ENCODE peak calls at places on chromosome 3, in nine cellular contexts. E is colonic mucosa, A is cardiac muscle cell, Z is upper lobe of right lung, C is keratinocyte, P is psoas muscle, Q is endothelial cell of umbilical vein, J is left lung, W is BE2C. V is an unnamed sample.
A peak's percentile ranks its signal among the peaks of the same experiment; 100 is the strongest.

GRCh38 chr3:158770254-158771017 is 31.4 kb upstream of the MFSD1 start:
- DNase-seq in E (no peak), A (peak; percentile 76), Z (no peak), C (no peak), P (no peak), Q (peak; percentile 9), J (no peak), W (no peak), V (no peak)

GRCh38 chr3:114454592-114455251 is 160.9 kb downstream of the TIGIT start:
- DNase-seq in E (no peak), A (peak; percentile 34), Z (no peak), C (no peak), P (no peak), Q (peak; percentile 61), J (no peak), W (peak; percentile 77), V (peak; percentile 78)

GRCh38 chr3:141231923-141232861 is 567 bp downstream of the PXYLP1 start:
- DNase-seq in E (peak; percentile 60), A (peak; percentile 10), Z (peak; percentile 81), C (no peak), P (peak; percentile 65), Q (peak; percentile 16), J (peak; percentile 63), W (no peak), V (no peak)

GRCh38 chr3:53257465-53257864 is 1.6 kb upstream of the TKT start:
- DNase-seq in E (no peak), A (no peak), Z (no peak), C (no peak), P (peak; percentile 30), Q (no peak), J (no peak), W (no peak), V (no peak)

GRCh38 chr3:45034612-45035252 is 8.6 kb downstream of the CLEC3B start:
- DNase-seq in E (peak; percentile 62), A (no peak), Z (peak; percentile 90), C (no peak), P (peak; percentile 77), Q (no peak), J (peak; percentile 84), W (no peak), V (no peak)

GRCh38 chr3:19931180-19931692 is 2.8 kb downstream of the EFHB start:
- DNase-seq in E (no peak), A (no peak), Z (no peak), C (no peak), P (no peak), Q (no peak), J (no peak), W (no peak), V (no peak)

GRCh38 chr3:129567176-129567705 is 24.3 kb downstream of the H1-8 start:
- DNase-seq in E (no peak), A (no peak), Z (no peak), C (no peak), P (no peak), Q (no peak), J (no peak), W (no peak), V (no peak)

GRCh38 chr3:30227571-30228301 is 378.7 kb upstream of the TGFBR2 start:
- DNase-seq in E (no peak), A (peak; percentile 96), Z (no peak), C (peak; percentile 4), P (no peak), Q (peak; percentile 90), J (no peak), W (no peak), V (no peak)

GRCh38 chr3:164779816-164780215 is 298.5 kb downstream of the SI start:
- DNase-seq in E (no peak), A (no peak), Z (no peak), C (no peak), P (no peak), Q (no peak), J (no peak), W (no peak), V (no peak)

GRCh38 chr3:164781755-164782154 is 296.5 kb downstream of the SI start:
- DNase-seq in E (no peak), A (no peak), Z (no peak), C (no peak), P (no peak), Q (no peak), J (no peak), W (no peak), V (no peak)
- H3K4me3 ChIP-seq in E (no peak overlapping the region), A (no peak overlapping the region), Z (no peak overlapping the region), C (no peak overlapping the region), P (no peak overlapping the region), Q (no peak overlapping the region), J (no peak overlapping the region), W (no peak overlapping the region), V (no peak overlapping the region)

GRCh38 chr3:100009285-100010086 is 104.8 kb downstream of the FILIP1L start:
- DNase-seq in E (no peak), A (no peak), Z (no peak), C (no peak), P (no peak), Q (peak; percentile 81), J (no peak), W (no peak), V (no peak)

GRCh38 chr3:100005670-100006393 is 108.5 kb downstream of the FILIP1L start:
- DNase-seq in E (no peak), A (peak; percentile 39), Z (no peak), C (no peak), P (no peak), Q (no peak), J (no peak), W (no peak), V (no peak)

GRCh38 chr3:100008081-100008698 is 106.1 kb downstream of the FILIP1L start:
- DNase-seq in E (no peak), A (peak; percentile 30), Z (no peak), C (no peak), P (no peak), Q (peak; percentile 95), J (no peak), W (no peak), V (no peak)

GRCh38 chr3:100006570-100007271 is 107.6 kb downstream of the FILIP1L start:
- DNase-seq in E (no peak), A (peak; percentile 58), Z (no peak), C (no peak), P (no peak), Q (peak; percentile 72), J (no peak), W (no peak), V (no peak)

DNA sequence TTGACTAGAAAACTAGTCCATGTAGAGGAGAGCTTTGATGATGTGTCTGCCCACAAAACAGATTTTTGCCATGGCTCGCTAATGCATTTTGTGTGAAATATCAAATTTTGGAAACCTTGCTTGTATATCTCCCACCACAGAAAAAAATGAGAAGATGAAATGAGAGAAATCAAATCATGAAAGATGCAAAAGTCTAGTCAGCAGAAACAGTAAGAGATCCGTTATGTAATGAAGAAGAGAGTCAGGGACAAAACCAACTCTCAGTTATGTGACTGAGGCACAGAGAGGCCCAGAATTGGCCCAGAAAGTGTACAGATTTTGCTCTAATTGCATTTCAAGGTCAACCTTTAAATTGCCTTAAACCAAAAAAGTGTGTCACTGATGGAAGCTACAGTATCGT is 107.0 kb downstream of the FILIP1L start:
- DNase-seq in E (no peak), A (no peak), Z (no peak), C (no peak), P (no peak), Q (no peak), J (no peak), W (no peak), V (no peak)
- H3K9me3 ChIP-seq in E (no peaks in the 10 kb centered on the region), A (no peaks in the 10 kb centered on the region), Z (no peaks in the 10 kb centered on the region), C (no peaks in the 10 kb centered on the region), P (no peaks in the 10 kb centered on the region), Q (no peaks in the 10 kb centered on the region), J (no peaks in the 10 kb centered on the region), W (no peaks in the 10 kb centered on the region), V (no peaks in the 10 kb centered on the region)

GRCh38 chr3:128478576-128479506 is 12.2 kb upstream of the DNAJB8 start:
- DNase-seq in E (no peak), A (no peak), Z (no peak), C (no peak), P (no peak), Q (no peak), J (no peak), W (peak; percentile 59), V (no peak)

GRCh38 chr3:128480717-128481437 is 12.1 kb downstream of the GATA2 start:
- DNase-seq in E (no peak), A (no peak), Z (no peak), C (no peak), P (peak; percentile 54), Q (no peak), J (no peak), W (no peak), V (no peak)

GRCh38 chr3:128480278-128480677 is 12.7 kb downstream of the GATA2 start:
- DNase-seq in E (no peak), A (no peak), Z (no peak), C (no peak), P (no peak), Q (peak; percentile 31), J (no peak), W (no peak), V (no peak)

GRCh38 chr3:128481438-128481942 is 11.5 kb downstream of the GATA2 start:
- DNase-seq in E (no peak), A (no peak), Z (no peak), C (no peak), P (peak; percentile 77), Q (peak; percentile 53), J (no peak), W (peak; percentile 93), V (no peak)

DNA sequence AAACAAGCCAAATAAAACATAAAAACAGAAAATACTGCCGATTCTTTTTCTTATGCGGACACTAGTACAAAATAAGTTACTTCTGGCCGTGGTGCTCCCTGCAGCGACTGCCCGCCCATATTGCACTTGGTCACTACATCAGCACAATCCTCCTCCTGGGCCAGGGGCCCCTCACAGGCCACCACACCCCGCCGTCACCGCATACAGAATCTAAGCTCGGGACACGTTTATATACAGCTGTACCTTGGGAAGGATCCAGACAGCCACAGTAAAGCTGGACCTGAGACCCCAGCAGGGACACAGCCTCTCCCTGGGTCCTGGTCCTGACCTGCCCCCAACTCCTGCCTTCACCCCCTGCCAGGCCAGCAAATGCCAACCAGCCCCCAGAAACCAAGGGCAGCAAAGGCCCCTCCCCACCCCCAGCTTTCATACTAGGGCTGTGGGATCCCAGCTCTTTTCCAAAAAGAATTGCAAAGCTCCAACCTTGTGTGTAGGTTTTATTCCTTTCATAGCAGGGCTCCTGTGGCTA is 12.9 kb upstream of the DNAJB8 start:
- DNase-seq in E (no peak), A (no peak), Z (no peak), C (no peak), P (no peak), Q (no peak), J (no peak), W (peak; percentile 53), V (no peak)
- H3K27me3 ChIP-seq in E (peaks cover 38% of the 10 kb centered on the region), A (peaks cover 74% of the 10 kb centered on the region), Z (peaks cover 64% of the 10 kb centered on the region), C (peaks cover 60% of the 10 kb centered on the region), P (peaks cover 29% of the 10 kb centered on the region), Q (no peaks in the 10 kb centered on the region), J (peaks cover 65% of the 10 kb centered on the region), W (no peaks in the 10 kb centered on the region), V (no peaks in the 10 kb centered on the region)

GRCh38 chr3:12972791-12973702 is 100.2 kb downstream of the IQSEC1 start:
- DNase-seq in E (no peak), A (no peak), Z (no peak), C (no peak), P (no peak), Q (no peak), J (no peak), W (no peak), V (no peak)

GRCh38 chr3:12974819-12975218 is 98.4 kb downstream of the IQSEC1 start:
- DNase-seq in E (no peak), A (no peak), Z (no peak), C (no peak), P (peak; percentile 41), Q (no peak), J (no peak), W (no peak), V (no peak)

GRCh38 chr3:12975748-12976522 is 97.3 kb downstream of the IQSEC1 start:
- DNase-seq in E (no peak), A (no peak), Z (no peak), C (no peak), P (peak; percentile 35), Q (no peak), J (no peak), W (no peak), V (no peak)

GRCh38 chr3:12973827-12974226 is 99.4 kb downstream of the IQSEC1 start:
- DNase-seq in E (no peak), A (no peak), Z (no peak), C (no peak), P (no peak), Q (no peak), J (no peak), W (no peak), V (no peak)

DNA sequence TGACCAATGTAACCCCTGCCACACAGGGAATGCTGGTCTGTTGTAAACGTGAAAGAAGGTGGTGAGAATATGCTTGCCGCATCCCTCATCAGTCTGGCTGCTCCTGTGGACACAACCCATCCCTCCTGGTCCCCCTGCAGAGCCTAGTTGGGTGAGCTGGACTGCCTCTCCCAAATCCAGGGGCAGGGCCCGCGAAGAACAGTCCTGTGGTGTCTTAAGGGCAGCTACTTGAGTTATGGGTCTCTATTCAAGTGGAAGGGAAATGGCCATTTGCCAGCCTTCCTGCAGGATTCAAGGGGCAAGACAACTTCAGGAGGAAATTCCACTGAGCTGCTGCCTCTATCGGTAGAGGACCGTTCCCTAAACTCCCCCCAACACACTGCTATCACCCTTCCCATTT is 98.9 kb downstream of the IQSEC1 start:
- DNase-seq in E (no peak), A (no peak), Z (no peak), C (no peak), P (no peak), Q (peak; percentile 30), J (no peak), W (no peak), V (no peak)
- H3K4me3 ChIP-seq in E (no peak overlapping the region), A (no peak overlapping the region), Z (no peak overlapping the region), C (no peak overlapping the region), P (no peak overlapping the region), Q (no peak overlapping the region), J (no peak overlapping the region), W (no peak overlapping the region), V (no peak overlapping the region)